ENCODE peak calls at places on chromosomes 12 and 14, in nine cellular contexts. One of them, this sample, is unnamed.

GRCh38 chr14:85811340-85811739 is 281.4 kb downstream of the FLRT2 start:
- DNase-seq in heart left ventricle: no peak
- DNase-seq in uterus: no peak
- DNase-seq in GM12878: no peak
- DNase-seq in A549: no peak
- DNase-seq in stomach: no peak
- DNase-seq in ovary: no peak
- DNase-seq in sigmoid colon: no peak
- DNase-seq in esophagus squamous epithelium: no peak
- DNase-seq in this sample: no peak

GRCh38 chr12:75414671-75415070 is 23.8 kb downstream of the GLIPR1L2 start:
- DNase-seq in heart left ventricle: no peak
- DNase-seq in uterus: no peak
- DNase-seq in GM12878: no peak
- DNase-seq in A549: no peak
- DNase-seq in stomach: no peak
- DNase-seq in ovary: no peak
- DNase-seq in sigmoid colon: no peak
- DNase-seq in esophagus squamous epithelium: no peak
- DNase-seq in this sample: no peak

GRCh38 chr14:70721542-70721941 is 79.8 kb downstream of the TTC9 start:
- DNase-seq in heart left ventricle: no peak
- DNase-seq in uterus: no peak
- DNase-seq in GM12878: no peak
- DNase-seq in A549: no peak
- DNase-seq in stomach: no peak
- DNase-seq in ovary: no peak
- DNase-seq in sigmoid colon: no peak
- DNase-seq in esophagus squamous epithelium: no peak
- DNase-seq in this sample: no peak

GRCh38 chr14:97328743-97329142 is 531.6 kb downstream of the VRK1 start:
- DNase-seq in heart left ventricle: no peak
- DNase-seq in uterus: no peak
- DNase-seq in GM12878: no peak
- DNase-seq in A549: no peak
- DNase-seq in stomach: no peak
- DNase-seq in ovary: no peak
- DNase-seq in sigmoid colon: no peak
- DNase-seq in esophagus squamous epithelium: no peak
- DNase-seq in this sample: no peak

GRCh38 chr14:68932219-68932618 is 46.9 kb downstream of the ACTN1 start:
- DNase-seq in heart left ventricle: no peak
- DNase-seq in uterus: no peak
- DNase-seq in GM12878: no peak
- DNase-seq in A549: no peak
- DNase-seq in stomach: no peak
- DNase-seq in ovary: no peak
- DNase-seq in sigmoid colon: no peak
- DNase-seq in esophagus squamous epithelium: no peak
- DNase-seq in this sample: no peak

GRCh38 chr14:69358233-69358963 is 39.7 kb downstream of the ERH start:
- DNase-seq in heart left ventricle: no peak
- DNase-seq in uterus: no peak
- DNase-seq in GM12878: no peak
- DNase-seq in A549: no peak
- DNase-seq in stomach: no peak
- DNase-seq in ovary: no peak
- DNase-seq in sigmoid colon: peak; percentile 46
- DNase-seq in esophagus squamous epithelium: no peak
- DNase-seq in this sample: no peak

GRCh38 chr14:32078030-32078793 is 1.1 kb downstream of the ARHGAP5 start:
- DNase-seq in heart left ventricle: peak; percentile 36
- DNase-seq in uterus: peak; percentile 44
- DNase-seq in GM12878: no peak
- DNase-seq in A549: peak; percentile 21
- DNase-seq in stomach: peak; percentile 46
- DNase-seq in ovary: peak; percentile 63
- DNase-seq in sigmoid colon: peak; percentile 69
- DNase-seq in esophagus squamous epithelium: no peak
- DNase-seq in this sample: no peak

GRCh38 chr12:8661016-8661415 is 1.6 kb downstream of the MFAP5 start:
- DNase-seq in heart left ventricle: no peak
- DNase-seq in uterus: no peak
- DNase-seq in GM12878: no peak
- DNase-seq in A549: no peak
- DNase-seq in stomach: no peak
- DNase-seq in ovary: no peak
- DNase-seq in sigmoid colon: peak; percentile 39
- DNase-seq in esophagus squamous epithelium: no peak
- DNase-seq in this sample: no peak

GRCh38 chr14:56522403-56522802 is 57.2 kb upstream of the TMEM260 start:
- DNase-seq in heart left ventricle: no peak
- DNase-seq in uterus: no peak
- DNase-seq in GM12878: no peak
- DNase-seq in A549: no peak
- DNase-seq in stomach: no peak
- DNase-seq in ovary: no peak
- DNase-seq in sigmoid colon: no peak
- DNase-seq in esophagus squamous epithelium: no peak
- DNase-seq in this sample: no peak

GRCh38 chr14:54935958-54936357 is 33.3 kb upstream of the GCH1 start:
- DNase-seq in heart left ventricle: no peak
- DNase-seq in uterus: no peak
- DNase-seq in GM12878: no peak
- DNase-seq in A549: no peak
- DNase-seq in stomach: no peak
- DNase-seq in ovary: no peak
- DNase-seq in sigmoid colon: no peak
- DNase-seq in esophagus squamous epithelium: no peak
- DNase-seq in this sample: no peak

GRCh38 chr12:88638956-88639355 is 58.7 kb upstream of the KITLG start:
- DNase-seq in heart left ventricle: no peak
- DNase-seq in uterus: no peak
- DNase-seq in GM12878: no peak
- DNase-seq in A549: no peak
- DNase-seq in stomach: no peak
- DNase-seq in ovary: no peak
- DNase-seq in sigmoid colon: no peak
- DNase-seq in esophagus squamous epithelium: no peak
- DNase-seq in this sample: no peak

GRCh38 chr12:53290661-53291060 is 4.7 kb upstream of the PFDN5 start:
- DNase-seq in heart left ventricle: no peak
- DNase-seq in uterus: no peak
- DNase-seq in GM12878: no peak
- DNase-seq in A549: no peak
- DNase-seq in stomach: no peak
- DNase-seq in ovary: no peak
- DNase-seq in sigmoid colon: no peak
- DNase-seq in esophagus squamous epithelium: no peak
- DNase-seq in this sample: no peak

GRCh38 chr14:29240046-29240445 is 473.5 kb downstream of the FOXG1 start:
- DNase-seq in heart left ventricle: no peak
- DNase-seq in uterus: no peak
- DNase-seq in GM12878: no peak
- DNase-seq in A549: no peak
- DNase-seq in stomach: no peak
- DNase-seq in ovary: no peak
- DNase-seq in sigmoid colon: no peak
- DNase-seq in esophagus squamous epithelium: no peak
- DNase-seq in this sample: no peak

GRCh38 chr12:107092669-107093546 is 441 bp downstream of the CRY1 start:
- DNase-seq in heart left ventricle: peak; percentile 63
- DNase-seq in uterus: no peak
- DNase-seq in GM12878: no peak
- DNase-seq in A549: peak; percentile 20
- DNase-seq in stomach: peak; percentile 44
- DNase-seq in ovary: peak; percentile 60
- DNase-seq in sigmoid colon: peak; percentile 82
- DNase-seq in esophagus squamous epithelium: peak; percentile 48
- DNase-seq in this sample: no peak

GRCh38 chr12:106192659-106193403 is 54.1 kb upstream of the NUAK1 start:
- DNase-seq in heart left ventricle: peak; percentile 34
- DNase-seq in uterus: no peak
- DNase-seq in GM12878: no peak
- DNase-seq in A549: no peak
- DNase-seq in stomach: no peak
- DNase-seq in ovary: no peak
- DNase-seq in sigmoid colon: no peak
- DNase-seq in esophagus squamous epithelium: no peak
- DNase-seq in this sample: no peak

GRCh38 chr12:64625243-64626077 is 15.2 kb downstream of the RASSF3 start:
- DNase-seq in heart left ventricle: peak; percentile 81
- DNase-seq in uterus: peak; percentile 74
- DNase-seq in GM12878: peak; percentile 78
- DNase-seq in A549: peak; percentile 76
- DNase-seq in stomach: peak; percentile 47
- DNase-seq in ovary: no peak
- DNase-seq in sigmoid colon: peak; percentile 93
- DNase-seq in esophagus squamous epithelium: no peak
- DNase-seq in this sample: no peak

GRCh38 chr12:64616221-64616620 is 5.9 kb downstream of the RASSF3 start:
- DNase-seq in heart left ventricle: no peak
- DNase-seq in uterus: no peak
- DNase-seq in GM12878: no peak
- DNase-seq in A549: no peak
- DNase-seq in stomach: no peak
- DNase-seq in ovary: no peak
- DNase-seq in sigmoid colon: no peak
- DNase-seq in esophagus squamous epithelium: no peak
- DNase-seq in this sample: no peak

GRCh38 chr12:64618953-64619590 is 8.8 kb downstream of the RASSF3 start:
- DNase-seq in heart left ventricle: no peak
- DNase-seq in uterus: no peak
- DNase-seq in GM12878: peak; percentile 77
- DNase-seq in A549: no peak
- DNase-seq in stomach: no peak
- DNase-seq in ovary: no peak
- DNase-seq in sigmoid colon: no peak
- DNase-seq in esophagus squamous epithelium: no peak
- DNase-seq in this sample: no peak

GRCh38 chr12:64624035-64624434 is 13.7 kb downstream of the RASSF3 start:
- DNase-seq in heart left ventricle: no peak
- DNase-seq in uterus: no peak
- DNase-seq in GM12878: no peak
- DNase-seq in A549: no peak
- DNase-seq in stomach: no peak
- DNase-seq in ovary: no peak
- DNase-seq in sigmoid colon: no peak
- DNase-seq in esophagus squamous epithelium: no peak
- DNase-seq in this sample: no peak

GRCh38 chr12:64621257-64621942 is 11.1 kb downstream of the RASSF3 start:
- DNase-seq in heart left ventricle: no peak
- DNase-seq in uterus: peak; percentile 33
- DNase-seq in GM12878: peak; percentile 91
- DNase-seq in A549: no peak
- DNase-seq in stomach: no peak
- DNase-seq in ovary: no peak
- DNase-seq in sigmoid colon: no peak
- DNase-seq in esophagus squamous epithelium: no peak
- DNase-seq in this sample: no peak
- TF ChIP-seq POLR2A in heart left ventricle: no peak
- TF ChIP-seq POLR2A in uterus: no peak
- TF ChIP-seq POLR2A in GM12878: no peak
- TF ChIP-seq POLR2A in A549: no peak
- TF ChIP-seq POLR2A in stomach: no peak
- TF ChIP-seq POLR2A in ovary: no peak
- TF ChIP-seq POLR2A in sigmoid colon: no peak
- TF ChIP-seq POLR2A in esophagus squamous epithelium: no peak
- TF ChIP-seq POLR2A in this sample: no peak

GRCh38 chr14:24418492-24418873 is 11.0 kb downstream of the CBLN3 start:
- DNase-seq in heart left ventricle: no peak
- DNase-seq in uterus: no peak
- DNase-seq in GM12878: no peak
- DNase-seq in A549: no peak
- DNase-seq in stomach: peak; percentile 89
- DNase-seq in ovary: peak; percentile 51
- DNase-seq in sigmoid colon: no peak
- DNase-seq in esophagus squamous epithelium: no peak
- DNase-seq in this sample: no peak
- TF ChIP-seq POLR2A in heart left ventricle: no peak
- TF ChIP-seq POLR2A in uterus: no peak
- TF ChIP-seq POLR2A in GM12878: no peak
- TF ChIP-seq POLR2A in A549: no peak
- TF ChIP-seq POLR2A in stomach: no peak
- TF ChIP-seq POLR2A in ovary: no peak
- TF ChIP-seq POLR2A in sigmoid colon: peak; percentile 10
- TF ChIP-seq POLR2A in esophagus squamous epithelium: no peak
- TF ChIP-seq POLR2A in this sample: no peak

GRCh38 chr12:65867428-65867827 is 43.1 kb downstream of the HMGA2 start:
- DNase-seq in heart left ventricle: no peak
- DNase-seq in uterus: no peak
- DNase-seq in GM12878: no peak
- DNase-seq in A549: no peak
- DNase-seq in stomach: no peak
- DNase-seq in ovary: no peak
- DNase-seq in sigmoid colon: no peak
- DNase-seq in esophagus squamous epithelium: no peak
- DNase-seq in this sample: no peak
- TF ChIP-seq POLR2A in heart left ventricle: no peak
- TF ChIP-seq POLR2A in uterus: no peak
- TF ChIP-seq POLR2A in GM12878: no peak
- TF ChIP-seq POLR2A in A549: no peak
- TF ChIP-seq POLR2A in stomach: no peak
- TF ChIP-seq POLR2A in ovary: no peak
- TF ChIP-seq POLR2A in sigmoid colon: no peak
- TF ChIP-seq POLR2A in esophagus squamous epithelium: no peak
- TF ChIP-seq POLR2A in this sample: no peak

GRCh38 chr12:128817115-128818015 is 6.4 kb downstream of the SLC15A4 start:
- DNase-seq in heart left ventricle: peak; percentile 86
- DNase-seq in uterus: peak; percentile 31
- DNase-seq in GM12878: peak; percentile 90
- DNase-seq in A549: no peak
- DNase-seq in stomach: peak; percentile 41
- DNase-seq in ovary: no peak
- DNase-seq in sigmoid colon: peak; percentile 83
- DNase-seq in esophagus squamous epithelium: no peak
- DNase-seq in this sample: peak; percentile 56

GRCh38 chr12:128820723-128821432 is 2.9 kb downstream of the SLC15A4 start:
- DNase-seq in heart left ventricle: peak; percentile 80
- DNase-seq in uterus: no peak
- DNase-seq in GM12878: no peak
- DNase-seq in A549: no peak
- DNase-seq in stomach: peak; percentile 44
- DNase-seq in ovary: no peak
- DNase-seq in sigmoid colon: peak; percentile 74
- DNase-seq in esophagus squamous epithelium: peak; percentile 25
- DNase-seq in this sample: no peak

GRCh38 chr12:128820253-128820652 is 3.5 kb downstream of the SLC15A4 start:
- DNase-seq in heart left ventricle: no peak
- DNase-seq in uterus: no peak
- DNase-seq in GM12878: no peak
- DNase-seq in A549: no peak
- DNase-seq in stomach: no peak
- DNase-seq in ovary: no peak
- DNase-seq in sigmoid colon: no peak
- DNase-seq in esophagus squamous epithelium: no peak
- DNase-seq in this sample: no peak

GRCh38 chr12:128818065-128819022 is 5.4 kb downstream of the SLC15A4 start:
- DNase-seq in heart left ventricle: no peak
- DNase-seq in uterus: no peak
- DNase-seq in GM12878: no peak
- DNase-seq in A549: no peak
- DNase-seq in stomach: peak; percentile 24
- DNase-seq in ovary: no peak
- DNase-seq in sigmoid colon: peak; percentile 50
- DNase-seq in esophagus squamous epithelium: no peak
- DNase-seq in this sample: peak; percentile 67

GRCh38 chr12:128819293-128820144 is 4.2 kb downstream of the SLC15A4 start:
- DNase-seq in heart left ventricle: no peak
- DNase-seq in uterus: no peak
- DNase-seq in GM12878: no peak
- DNase-seq in A549: no peak
- DNase-seq in stomach: peak; percentile 21
- DNase-seq in ovary: no peak
- DNase-seq in sigmoid colon: peak; percentile 43
- DNase-seq in esophagus squamous epithelium: no peak
- DNase-seq in this sample: no peak
- TF ChIP-seq POLR2A in heart left ventricle: no peak
- TF ChIP-seq POLR2A in uterus: no peak
- TF ChIP-seq POLR2A in GM12878: peak; percentile 23
- TF ChIP-seq POLR2A in A549: no peak
- TF ChIP-seq POLR2A in stomach: no peak
- TF ChIP-seq POLR2A in ovary: no peak
- TF ChIP-seq POLR2A in sigmoid colon: no peak
- TF ChIP-seq POLR2A in esophagus squamous epithelium: no peak
- TF ChIP-seq POLR2A in this sample: no peak

This sample was measured in H54.